ENCODE peak calls at places on chromosome 10, in four cellular contexts. M is Peyer's patch, S is prostate gland, L is right lobe of liver. V is an unnamed sample. For H3K27me3, the result is how much of the 10 kb centered on the place peaks cover.

GRCh38 chr10:1454428-1454827 is 282.9 kb downstream of the ADARB2 start:
- DNase-seq in M (peak), S (no peak), L (no peak), V (no peak)

GRCh38 chr10:66719483-66719882 is 206.4 kb upstream of the LRRTM3 start:
- DNase-seq in S (no peak), M (no peak), L (no peak), V (no peak)

GRCh38 chr10:96017227-96017687 is 26.1 kb upstream of the CCNJ start:
- DNase-seq in L (no peak), M (no peak), S (peak), V (no peak)

GRCh38 chr10:79331226-79331625 is 16.0 kb upstream of the PPIF start:
- DNase-seq in M (no peak), S (no peak), L (no peak), V (no peak)

GRCh38 chr10:85635650-85636049 is 730.9 kb downstream of the GRID1 start:
- DNase-seq in S (no peak), M (no peak), L (no peak), V (no peak)

GRCh38 chr10:89360153-89360552 is 17.7 kb upstream of the IFIT1B start:
- DNase-seq in M (no peak), S (no peak), L (no peak), V (no peak)

GRCh38 chr10:69748621-69749020 is 53.1 kb upstream of the COL13A1 start:
- DNase-seq in M (no peak), L (no peak), S (no peak), V (no peak)

GRCh38 chr10:43396928-43397624 is 11.9 kb downstream of the HNRNPF start:
- DNase-seq in M (peak), S (peak), L (peak), V (peak)

GRCh38 chr10:79393924-79394610 is 46.8 kb downstream of the PPIF start:
- DNase-seq in M (no peak), L (peak), S (no peak), V (no peak)

GRCh38 chr10:96073722-96074121 is 30.3 kb downstream of the CCNJ start:
- DNase-seq in L (no peak), M (no peak), S (no peak), V (no peak)

GRCh38 chr10:132648871-132649528 is 111.4 kb downstream of the INPP5A start:
- DNase-seq in S (no peak), M (no peak), L (no peak), V (no peak)

GRCh38 chr10:86443069-86443468 is 76.5 kb upstream of the GRID1 start:
- DNase-seq in S (no peak), M (no peak), L (no peak), V (no peak)

GRCh38 chr10:82394122-82394521 is 519.1 kb downstream of the NRG3 start:
- DNase-seq in M (no peak), L (peak), S (peak), V (no peak)

GRCh38 chr10:132708441-132708840 is 77.5 kb downstream of the NKX6-2 start:
- DNase-seq in S (no peak), L (peak), M (no peak), V (no peak)

GRCh38 chr10:121041906-121042305 is 190.7 kb downstream of the WDR11 start:
- DNase-seq in S (no peak), M (no peak), L (no peak), V (no peak)

GRCh38 chr10:7035111-7035761 is 375.6 kb downstream of the SFMBT2 start:
- DNase-seq in M (no peak), L (no peak), S (no peak), V (no peak)

GRCh38 chr10:51729822-51730530 is 30.6 kb upstream of the CSTF2T start:
- DNase-seq in M (no peak), S (no peak), L (no peak), V (no peak)

GRCh38 chr10:132183046-132183445 is 3.7 kb upstream of the DPYSL4 start:
- DNase-seq in S (no peak), M (no peak), L (peak), V (no peak)

GRCh38 chr10:14429043-14429713 is 98.5 kb upstream of the FRMD4A start:
- DNase-seq in M (no peak), S (no peak), L (no peak), V (no peak)

GRCh38 chr10:122931088-122931958 is 20.9 kb downstream of the FAM24A start:
- DNase-seq in L (no peak), M (no peak), S (no peak), V (no peak)

GRCh38 chr10:105063796-105064195 is 422.7 kb downstream of the SORCS3 start:
- DNase-seq in M (no peak), L (no peak), S (no peak), V (no peak)

GRCh38 chr10:5297466-5297865 is 67.3 kb upstream of the UCN3 start:
- DNase-seq in M (no peak), S (no peak), L (no peak), V (no peak)

GRCh38 chr10:62040896-62041295 is 139.4 kb downstream of the ARID5B start:
- DNase-seq in M (no peak), L (no peak), S (no peak), V (no peak)

GRCh38 chr10:71708301-71708703 is 11.3 kb downstream of the C10orf105 start:
- DNase-seq in L (no peak), M (peak), S (peak), V (no peak)

GRCh38 chr10:104581884-104582603 is 59.0 kb upstream of the SORCS3 start:
- DNase-seq in L (no peak), M (no peak), S (no peak), V (no peak)

GRCh38 chr10:12191715-12192114 is 4.0 kb downstream of the NUDT5 start:
- DNase-seq in L (peak), M (no peak), S (no peak), V (no peak)

GRCh38 chr10:50409965-50410811 is 158.9 kb upstream of the ASAH2 start:
- DNase-seq in L (no peak), M (no peak), S (no peak), V (no peak)

GRCh38 chr10:3786295-3786981 is 1.4 kb upstream of the KLF6 start:
- DNase-seq in M (no peak), S (no peak), L (peak), V (no peak)

GRCh38 chr10:74640134-74640533 is 186.3 kb upstream of the KAT6B start:
- DNase-seq in M (no peak), S (no peak), L (no peak), V (no peak)

GRCh38 chr10:266974-267425 is 131.7 kb downstream of the ZMYND11 start:
- DNase-seq in M (no peak), S (no peak), L (no peak), V (no peak)

GRCh38 chr10:60089095-60089494 is 182.7 kb upstream of the CCDC6 start:
- DNase-seq in L (no peak), S (no peak), M (no peak), V (no peak)

GRCh38 chr10:79391231-79392019 is 44.2 kb downstream of the PPIF start:
- DNase-seq in M (no peak), S (no peak), L (peak), V (peak)

GRCh38 chr10:86968994-86969355 is 693 bp downstream of the ADIRF start:
- DNase-seq in L (no peak), S (no peak), M (peak), V (no peak)

GRCh38 chr10:7544203-7544602 is 122.6 kb downstream of the ITIH5 start:
- DNase-seq in S (no peak), L (no peak), M (no peak), V (no peak)

DNA sequence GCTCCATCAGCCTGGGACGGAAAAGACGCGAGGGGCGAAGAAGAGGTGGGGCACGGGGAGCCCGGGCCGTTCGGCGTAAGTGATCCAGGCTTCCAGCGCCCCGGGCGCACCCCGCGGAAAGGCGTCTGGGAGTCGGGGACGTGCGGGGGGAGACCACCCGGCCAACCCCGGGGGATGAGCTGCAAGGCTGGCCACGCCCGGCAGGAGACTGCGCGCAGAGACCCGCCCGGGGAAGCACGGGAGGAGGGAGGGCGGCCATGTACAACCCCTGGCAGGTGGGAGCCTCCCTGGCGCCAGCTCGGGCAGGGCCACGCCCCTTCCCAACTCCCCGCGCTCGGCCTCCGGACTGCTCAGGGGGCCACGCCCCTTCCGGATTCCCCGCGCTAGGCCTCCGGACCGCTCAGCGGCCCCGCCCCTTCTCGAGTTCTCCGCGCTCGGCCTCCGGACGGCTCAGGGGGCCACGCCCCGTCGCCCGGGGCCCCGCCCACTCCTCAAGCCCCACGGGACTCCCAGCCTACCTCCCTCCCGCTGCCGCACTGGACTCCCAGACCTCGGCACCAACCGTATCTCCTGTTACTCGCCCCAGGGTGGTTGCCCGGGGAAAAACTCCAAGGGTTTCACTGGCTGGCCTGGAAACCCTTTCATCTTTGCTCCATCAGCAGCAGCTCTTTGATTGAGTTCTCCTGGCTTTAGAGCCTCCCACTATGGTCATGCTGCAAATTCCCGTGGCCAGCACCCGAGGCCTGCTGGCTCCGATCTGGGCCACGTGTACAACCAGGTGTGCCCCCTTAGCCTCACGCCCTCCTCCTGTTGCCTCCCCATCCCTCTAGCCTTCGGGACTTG is 284.4 kb downstream of the ZEB1 start:
- DNase-seq in M (peak), S (peak), L (peak), V (peak)
- H3K27ac ChIP-seq in M (peak), S (peak), L (peak), V (peak)

DNA sequence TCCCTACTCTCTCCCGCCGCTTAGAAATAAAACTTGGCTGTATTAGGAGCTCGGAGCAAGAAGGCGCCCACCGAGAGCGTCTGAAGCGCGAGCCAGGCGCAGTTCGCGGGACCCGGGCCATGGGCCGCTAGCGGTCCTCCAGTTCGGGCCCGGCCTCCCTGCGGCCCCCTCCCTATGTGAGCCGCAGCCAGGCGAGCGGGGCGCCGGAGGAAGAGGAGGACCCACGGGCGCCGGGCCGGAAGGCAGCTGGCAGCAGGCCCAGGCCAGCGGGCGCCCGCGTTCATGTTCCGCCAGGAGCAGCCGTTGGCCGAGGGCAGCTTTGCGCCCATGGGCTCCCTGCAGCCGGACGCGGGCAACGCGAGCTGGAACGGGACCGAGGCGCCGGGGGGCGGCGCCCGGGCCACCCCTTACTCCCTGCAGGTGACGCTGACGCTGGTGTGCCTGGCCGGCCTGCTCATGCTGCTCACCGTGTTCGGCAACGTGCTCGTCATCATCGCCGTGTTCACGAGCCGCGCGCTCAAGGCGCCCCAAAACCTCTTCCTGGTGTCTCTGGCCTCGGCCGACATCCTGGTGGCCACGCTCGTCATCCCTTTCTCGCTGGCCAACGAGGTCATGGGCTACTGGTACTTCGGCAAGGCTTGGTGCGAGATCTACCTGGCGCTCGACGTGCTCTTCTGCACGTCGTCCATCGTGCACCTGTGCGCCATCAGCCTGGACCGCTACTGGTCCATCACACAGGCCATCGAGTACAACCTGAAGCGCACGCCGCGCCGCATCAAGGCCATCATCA is 1.1 kb downstream of the ADRA2A start:
- DNase-seq in S (no peak), L (no peak), M (no peak), V (no peak)
- H3K27me3 ChIP-seq in S (under half), L (under half), M (under half), V (under half)

GRCh38 chr10:34905200-34905927 is 90.3 kb upstream of the PARD3 start:
- DNase-seq in M (no peak), S (no peak), L (no peak), V (no peak)
- TF ChIP-seq CTCF in M (no peak), S (no peak), L (no peak), V (no peak)

GRCh38 chr10:17665742-17666141 is 21.8 kb downstream of the STAM start:
- DNase-seq in S (no peak), M (no peak), L (no peak), V (no peak)
- H3K27ac ChIP-seq in S (no peak), M (peak), L (no peak), V (peak)

DNA sequence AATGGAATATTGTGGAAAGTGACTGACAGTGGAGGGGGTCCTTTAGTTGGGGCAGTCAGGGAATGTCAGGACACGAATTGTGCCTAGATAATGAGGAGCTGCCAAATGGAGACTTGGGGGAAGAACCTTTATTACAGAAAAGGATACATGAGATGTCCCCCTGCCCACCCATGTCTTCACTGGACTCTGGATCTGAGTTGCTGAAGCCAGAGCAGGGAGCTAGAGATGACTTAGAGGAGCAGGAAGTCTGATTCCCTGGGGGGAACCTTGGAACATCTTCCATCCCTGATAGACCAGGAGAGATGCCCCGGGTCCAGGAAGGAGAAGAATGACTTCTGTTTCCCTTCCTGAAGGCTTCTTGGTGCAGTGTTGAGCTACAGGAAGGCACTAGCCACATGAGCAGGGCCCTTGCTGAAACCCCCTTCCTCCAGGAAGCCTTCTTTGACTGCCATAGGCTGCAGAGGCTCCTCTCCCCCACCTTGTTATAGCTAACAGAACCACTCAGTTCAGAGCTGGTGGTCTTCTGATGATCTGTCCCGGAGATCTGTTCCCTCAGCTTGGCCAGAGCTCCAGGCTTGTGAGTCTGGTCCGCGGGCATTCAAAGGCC is 747 bp upstream of the NEURL1 start:
- DNase-seq in L (no peak), S (no peak), M (no peak), V (no peak)
- H3K27me3 ChIP-seq in L (under half), S (under half), M (under half), V (under half)

GRCh38 chr10:119608316-119609155 is 11.8 kb upstream of the TIAL1 start:
- DNase-seq in M (peak), L (peak), S (peak), V (no peak)
- TF ChIP-seq CTCF in M (no peak), L (peak), S (peak), V (peak)

GRCh38 chr10:125001313-125002043 is 59.6 kb downstream of the ZRANB1 start:
- DNase-seq in L (peak), M (no peak), S (no peak), V (no peak)
- H3K27ac ChIP-seq in L (no peak), M (no peak), S (peak), V (peak)

GRCh38 chr10:119832956-119833355 is 39.7 kb downstream of the MCMBP start:
- DNase-seq in L (no peak), S (no peak), M (no peak), V (no peak)
- H3K27me3 ChIP-seq in L (under half), S (under half), M (under half), V (under half)

GRCh38 chr10:24873281-24873683 is 79.1 kb downstream of the PRTFDC1 start:
- DNase-seq in L (no peak), M (no peak), S (no peak), V (no peak)
- TF ChIP-seq CTCF in L (no peak), M (no peak), S (no peak), V (no peak)

V was measured in thoracic aorta.